ENCODE peak calls at places on chromosomes 7 and 10, in six cellular contexts. H, E, T, P, X and M are unnamed samples.
A peak's percentile ranks its signal among the peaks of the same experiment; 100 is the strongest.

GRCh38 chr7:76375251-76375650 is 16.5 kb upstream of the YWHAG start:
- DNase-seq in P (no peak), T (no peak), X (no peak), H (no peak), E (no peak), M (no peak)

GRCh38 chr10:4450981-4451501 is 375.0 kb upstream of the AKR1E2 start:
- DNase-seq in P (peak; percentile 85), E (no peak), H (no peak), X (no peak), T (no peak), M (no peak)

GRCh38 chr10:133159611-133159949 is 439 bp upstream of the KNDC1 start:
- DNase-seq in E (no peak), H (no peak), X (no peak), P (no peak), T (no peak), M (no peak)

GRCh38 chr7:77698042-77698625 is 1.9 kb downstream of the RSBN1L start:
- DNase-seq in P (no peak), E (peak; percentile 32), T (no peak), H (no peak), X (no peak), M (no peak)

GRCh38 chr7:132837529-132837928 is 244.4 kb downstream of the CHCHD3 start:
- DNase-seq in H (no peak), X (no peak), P (peak; percentile 50), T (no peak), E (no peak), M (no peak)

GRCh38 chr7:101746311-101746710 is 71.1 kb upstream of the CUX1 start:
- DNase-seq in P (no peak), X (no peak), T (no peak), H (no peak), E (peak; percentile 68), M (no peak)

GRCh38 chr10:24299587-24300258 is 90.8 kb downstream of the KIAA1217 start:
- DNase-seq in E (no peak), X (no peak), P (peak; percentile 37), T (no peak), H (no peak), M (no peak)

GRCh38 chr10:29957887-29958330 is 101.5 kb downstream of the JCAD start:
- DNase-seq in T (no peak), E (no peak), X (no peak), P (peak; percentile 69), H (peak; percentile 38), M (no peak)

GRCh38 chr10:110764378-110764777 is 107.3 kb upstream of the PDCD4 start:
- DNase-seq in E (no peak), P (no peak), X (no peak), T (no peak), H (no peak), M (no peak)

GRCh38 chr7:43851796-43852195 is 17.5 kb downstream of the MRPS24 start:
- DNase-seq in P (no peak), T (no peak), H (no peak), E (no peak), X (no peak), M (no peak)

GRCh38 chr7:98213296-98213873 is 2.1 kb downstream of the BHLHA15 start:
- DNase-seq in X (no peak), P (no peak), E (no peak), H (no peak), T (no peak), M (no peak)

GRCh38 chr10:38147686-38148085 is 53.5 kb downstream of the ZNF37A start:
- DNase-seq in P (no peak), H (no peak), X (no peak), T (no peak), E (no peak), M (no peak)

GRCh38 chr7:72190919-72191318 is 221.2 kb downstream of the CALN1 start:
- DNase-seq in E (no peak), H (no peak), X (no peak), P (no peak), T (no peak), M (no peak)

GRCh38 chr7:151452141-151452571 is 12.2 kb upstream of the CRYGN start:
- DNase-seq in T (no peak), E (no peak), H (no peak), X (no peak), P (no peak), M (no peak)

GRCh38 chr7:114944742-114945625 is 23.1 kb downstream of the MDFIC start:
- DNase-seq in P (peak; percentile 93), T (no peak), E (no peak), X (no peak), H (peak; percentile 51), M (no peak)

GRCh38 chr7:49638166-49638565 is 135.3 kb upstream of the VWC2 start:
- DNase-seq in X (no peak), T (no peak), E (peak; percentile 16), H (no peak), P (no peak), M (no peak)

GRCh38 chr10:2619927-2620326 is 447.4 kb upstream of the PFKP start:
- DNase-seq in E (no peak), P (no peak), T (no peak), X (no peak), H (no peak), M (no peak)

GRCh38 chr7:48718731-48719387 is 205.5 kb upstream of the CDC14C start:
- DNase-seq in X (no peak), H (no peak), T (no peak), E (no peak), P (no peak), M (peak; percentile 28)

GRCh38 chr7:106720641-106721040 is 59.7 kb upstream of the CCDC71L start:
- DNase-seq in H (no peak), P (no peak), E (no peak), T (no peak), X (no peak), M (no peak)

DNA sequence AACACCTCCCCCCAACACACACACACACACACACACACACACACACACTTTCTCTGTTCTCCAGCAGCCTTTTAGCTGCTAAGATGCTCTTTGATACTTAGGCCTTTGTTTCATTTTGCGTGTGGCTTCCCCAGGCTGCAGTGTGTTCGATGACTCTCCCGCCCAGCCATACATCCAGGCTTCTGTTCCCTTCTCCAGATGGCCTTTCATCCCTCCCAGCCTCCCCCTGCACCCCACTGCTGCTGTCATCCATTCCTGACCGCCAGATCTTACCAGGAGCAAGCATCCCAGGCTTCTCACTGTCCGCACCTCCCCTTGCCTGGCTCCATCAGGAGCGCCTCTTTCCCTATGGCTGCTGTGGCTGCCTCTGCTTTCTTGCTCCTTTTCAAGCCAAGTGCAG is 77.8 kb upstream of the PPIF start:
- DNase-seq in P (no peak), T (no peak), E (no peak), X (no peak), H (no peak), M (no peak)
- H3K4me1 ChIP-seq in P (peaks cover 40% of the 10 kb centered on the region), T (peaks cover 8% of the 10 kb centered on the region), E (peaks cover 22% of the 10 kb centered on the region), X (no peaks in the 10 kb centered on the region), H (peaks cover 62% of the 10 kb centered on the region), M (no peaks in the 10 kb centered on the region)

GRCh38 chr7:128833148-128833938 is 3.1 kb downstream of the FLNC start:
- DNase-seq in E (no peak), P (peak; percentile 90), H (no peak), X (no peak), T (no peak), M (no peak)

GRCh38 chr7:128831994-128832879 is 2.0 kb downstream of the FLNC start:
- DNase-seq in E (peak; percentile 7), P (peak; percentile 63), H (no peak), X (no peak), T (no peak), M (peak; percentile 44)

GRCh38 chr7:128833939-128834310 is 3.7 kb downstream of the FLNC start:
- DNase-seq in E (no peak), H (no peak), T (no peak), X (no peak), P (peak; percentile 65), M (no peak)

GRCh38 chr7:128831178-128831993 is 1.2 kb downstream of the FLNC start:
- DNase-seq in H (no peak), T (no peak), P (peak; percentile 77), X (no peak), E (peak; percentile 13), M (peak; percentile 72)

GRCh38 chr7:128832880-128833147 is 2.6 kb downstream of the FLNC start:
- DNase-seq in H (no peak), T (no peak), P (no peak), E (no peak), X (no peak), M (no peak)
- H3K4me3 ChIP-seq in H (no peak overlapping the region), T (no peak overlapping the region), P (peak overlapping the region; percentile 72), E (no peak overlapping the region), X (no peak overlapping the region), M (peak overlapping the region; percentile 46)

GRCh38 chr10:22652988-22653431 is 61.4 kb downstream of the PIP4K2A start:
- DNase-seq in E (no peak), X (no peak), H (no peak), P (no peak), T (no peak), M (no peak)

GRCh38 chr10:22649390-22649841 is 65.0 kb downstream of the PIP4K2A start:
- DNase-seq in T (no peak), P (no peak), X (no peak), E (no peak), H (no peak), M (no peak)

GRCh38 chr10:22648547-22648961 is 65.8 kb downstream of the PIP4K2A start:
- DNase-seq in X (no peak), H (no peak), T (no peak), P (peak; percentile 42), E (no peak), M (no peak)

GRCh38 chr10:22649977-22650376 is 64.4 kb downstream of the PIP4K2A start:
- DNase-seq in P (no peak), E (no peak), T (no peak), H (no peak), X (no peak), M (no peak)

GRCh38 chr10:22651276-22651980 is 63.0 kb downstream of the PIP4K2A start:
- DNase-seq in T (no peak), E (no peak), X (no peak), P (no peak), H (no peak), M (no peak)
- H3K36me3 ChIP-seq in T (no peaks in the 10 kb centered on the region), E (no peaks in the 10 kb centered on the region), X (no peaks in the 10 kb centered on the region), P (no peaks in the 10 kb centered on the region), H (peaks cover 2% of the 10 kb centered on the region), M (no peaks in the 10 kb centered on the region)

GRCh38 chr10:125159932-125160855 is at the start of gene CTBP2:
- DNase-seq in E (no peak), X (no peak), P (peak; percentile 66), T (peak; percentile 44), H (peak; percentile 51), M (peak; percentile 60)

GRCh38 chr10:125157473-125157865 is 2.9 kb downstream of the CTBP2 start:
- DNase-seq in H (no peak), T (no peak), P (no peak), E (no peak), X (no peak), M (peak; percentile 17)

GRCh38 chr10:125160856-125161569 is 650 bp upstream of the CTBP2 start:
- DNase-seq in T (peak; percentile 82), P (peak; percentile 89), X (no peak), H (peak; percentile 73), E (no peak), M (peak; percentile 87)

GRCh38 chr10:125158528-125159485 is 1.6 kb downstream of the CTBP2 start:
- DNase-seq in E (no peak), T (no peak), H (peak; percentile 52), P (peak; percentile 60), X (no peak), M (no peak)

DNA sequence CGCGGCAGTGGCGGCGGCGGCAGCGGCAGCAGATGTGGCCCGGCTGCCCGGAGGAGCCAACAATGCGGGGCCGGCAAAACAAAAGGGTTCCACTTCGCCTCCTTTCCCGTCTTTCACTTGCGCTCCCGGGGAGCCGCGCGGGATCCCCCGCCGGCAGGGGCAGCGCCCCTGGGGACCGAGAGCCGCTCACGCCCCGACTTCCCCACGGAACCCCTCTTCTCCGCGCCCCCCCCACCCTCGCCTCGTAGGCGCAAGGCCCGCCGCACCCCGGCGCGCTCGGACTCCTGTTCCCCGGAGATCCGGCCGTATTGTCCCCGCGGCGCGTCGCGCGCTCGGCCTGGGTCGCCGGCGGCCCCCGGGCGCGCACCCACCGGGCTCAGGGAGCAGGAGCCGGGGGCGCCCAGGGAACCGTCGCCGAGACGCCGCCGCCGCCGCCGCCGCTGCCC is 854 bp downstream of the CTBP2 start:
- DNase-seq in X (no peak), T (no peak), P (peak; percentile 23), H (no peak), E (no peak), M (no peak)
- H3K4me1 ChIP-seq in X (no peaks in the 10 kb centered on the region), T (peaks cover 56% of the 10 kb centered on the region), P (peaks cover 42% of the 10 kb centered on the region), H (peaks cover 9% of the 10 kb centered on the region), E (no peaks in the 10 kb centered on the region), M (peaks cover 40% of the 10 kb centered on the region)